ENCODE peak calls at places on chromosomes 13 and 19, in eight cellular contexts. C is neural progenitor cell; I is brain microvascular endothelial cell; W is CD8-positive, alpha-beta T cell; Z is AG04450; N is pancreas; B is IMR-90; A is GM23338. L is an unnamed sample. For H3K27me3, the result is how much of the 10 kb centered on the place peaks cover.

GRCh38 chr13:53249236-53249635 is 220.6 kb downstream of the OLFM4 start:
- DNase-seq in A (peak), B (no peak), W (no peak), I (no peak), Z (no peak), N (no peak), C (no peak), L (no peak)

GRCh38 chr13:21674271-21675009 is 3.6 kb downstream of the FGF9 start:
- DNase-seq in B (no peak), C (peak), N (peak), Z (no peak), W (no peak), I (no peak), A (peak), L (peak)

GRCh38 chr13:98476106-98476505 is 100.8 kb downstream of the STK24 start:
- DNase-seq in C (peak), I (no peak), W (peak), A (peak), B (no peak), N (no peak), Z (no peak), L (no peak)

GRCh38 chr13:41694902-41695301 is 237.6 kb downstream of the RGCC start:
- DNase-seq in N (no peak), W (no peak), I (peak), B (peak), A (no peak), Z (peak), C (no peak), L (peak)

GRCh38 chr13:68099616-68100015 is 869.5 kb upstream of the PCDH9 start:
- DNase-seq in A (no peak), B (peak), N (no peak), W (no peak), I (peak), C (no peak), Z (peak), L (no peak)

GRCh38 chr13:105336706-105337582 is 1198.5 kb downstream of the EFNB2 start:
- DNase-seq in W (no peak), A (no peak), I (peak), Z (no peak), N (no peak), C (no peak), B (peak), L (no peak)

GRCh38 chr19:5124111-5124855 is 155.4 kb downstream of the KDM4B start:
- DNase-seq in W (no peak), Z (no peak), A (no peak), B (no peak), C (no peak), I (no peak), N (no peak), L (no peak)

GRCh38 chr19:16537111-16537510 is 5.1 kb downstream of the CHERP start:
- DNase-seq in Z (no peak), N (no peak), C (no peak), A (no peak), W (no peak), B (no peak), I (no peak), L (no peak)

GRCh38 chr19:34932494-34932893 is 5.8 kb downstream of the ZNF30 start:
- DNase-seq in Z (no peak), I (no peak), N (no peak), B (no peak), A (no peak), C (no peak), W (no peak), L (no peak)

GRCh38 chr19:46970815-46971214 is 48.8 kb upstream of the NPAS1 start:
- DNase-seq in A (no peak), N (no peak), C (no peak), Z (no peak), I (peak), B (peak), W (no peak), L (no peak)

DNA sequence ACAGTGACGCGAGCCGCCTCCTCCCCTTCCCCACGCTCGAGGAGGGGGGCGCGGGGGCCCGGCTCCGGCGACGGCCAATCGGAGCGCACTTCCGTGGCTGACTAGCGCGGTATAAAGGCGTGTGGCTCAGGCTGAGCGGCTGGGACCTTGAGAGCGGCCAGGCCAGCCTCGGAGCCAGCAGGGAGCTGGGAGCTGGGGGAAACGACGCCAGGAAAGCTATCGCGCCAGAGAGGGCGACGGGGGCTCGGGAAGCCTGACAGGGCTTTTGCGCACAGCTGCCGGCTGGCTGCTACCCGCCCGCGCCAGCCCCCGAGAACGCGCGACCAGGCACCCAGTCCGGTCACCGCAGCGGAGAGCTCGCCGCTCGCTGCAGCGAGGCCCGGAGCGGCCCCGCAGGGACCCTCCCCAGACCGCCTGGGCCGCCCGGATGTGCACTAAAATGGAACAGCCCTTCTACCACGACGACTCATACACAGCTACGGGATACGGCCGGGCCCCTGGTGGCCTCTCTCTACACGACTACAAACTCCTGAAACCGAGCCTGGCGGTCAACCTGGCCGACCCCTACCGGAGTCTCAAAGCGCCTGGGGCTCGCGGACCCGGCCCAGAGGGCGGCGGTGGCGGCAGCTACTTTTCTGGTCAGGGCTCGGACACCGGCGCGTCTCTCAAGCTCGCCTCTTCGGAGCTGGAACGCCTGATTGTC is at the start of gene JUNB:
- DNase-seq in I (peak), B (peak), W (peak), A (peak), C (peak), Z (peak), N (peak), L (peak)
- TF ChIP-seq CTCF in I (peak), B (no peak), W (no peak), A (no peak), C (peak), Z (peak), N (no peak), L (no peak)

DNA sequence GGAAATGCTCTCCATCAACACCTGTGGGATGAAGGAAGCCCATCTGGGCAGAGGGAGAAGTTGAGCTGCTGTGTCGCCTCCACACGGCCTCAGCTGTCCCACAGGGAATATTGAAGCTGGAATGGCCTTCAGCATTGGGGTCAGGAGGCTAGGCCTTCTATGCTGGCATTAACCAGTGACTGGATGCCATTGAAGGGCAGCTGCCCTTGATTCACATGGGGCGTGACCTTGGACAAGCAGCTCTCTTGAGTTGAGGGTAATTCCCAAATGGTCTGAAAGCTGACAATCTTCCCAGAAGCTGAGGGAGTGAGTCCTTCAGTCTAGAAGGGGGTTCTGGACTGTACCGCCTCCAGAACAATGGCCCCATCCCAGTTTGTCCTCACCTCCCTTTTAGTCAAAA is 6.7 kb downstream of the BCL3 start:
- DNase-seq in Z (no peak), W (no peak), A (no peak), B (no peak), C (no peak), N (no peak), I (no peak), L (no peak)
- H3K27me3 ChIP-seq in Z (under half), W (under half), A (half or more), B (under half), C (half or more), N (under half), I (under half), L (under half)

GRCh38 chr13:102800145-102801041 is 1.5 kb downstream of the BIVM start:
- DNase-seq in B (peak), C (peak), W (peak), A (peak), I (peak), Z (peak), N (peak), L (peak)
- TF ChIP-seq CTCF in B (peak), C (peak), W (peak), A (peak), I (peak), Z (peak), N (peak), L (peak)

DNA sequence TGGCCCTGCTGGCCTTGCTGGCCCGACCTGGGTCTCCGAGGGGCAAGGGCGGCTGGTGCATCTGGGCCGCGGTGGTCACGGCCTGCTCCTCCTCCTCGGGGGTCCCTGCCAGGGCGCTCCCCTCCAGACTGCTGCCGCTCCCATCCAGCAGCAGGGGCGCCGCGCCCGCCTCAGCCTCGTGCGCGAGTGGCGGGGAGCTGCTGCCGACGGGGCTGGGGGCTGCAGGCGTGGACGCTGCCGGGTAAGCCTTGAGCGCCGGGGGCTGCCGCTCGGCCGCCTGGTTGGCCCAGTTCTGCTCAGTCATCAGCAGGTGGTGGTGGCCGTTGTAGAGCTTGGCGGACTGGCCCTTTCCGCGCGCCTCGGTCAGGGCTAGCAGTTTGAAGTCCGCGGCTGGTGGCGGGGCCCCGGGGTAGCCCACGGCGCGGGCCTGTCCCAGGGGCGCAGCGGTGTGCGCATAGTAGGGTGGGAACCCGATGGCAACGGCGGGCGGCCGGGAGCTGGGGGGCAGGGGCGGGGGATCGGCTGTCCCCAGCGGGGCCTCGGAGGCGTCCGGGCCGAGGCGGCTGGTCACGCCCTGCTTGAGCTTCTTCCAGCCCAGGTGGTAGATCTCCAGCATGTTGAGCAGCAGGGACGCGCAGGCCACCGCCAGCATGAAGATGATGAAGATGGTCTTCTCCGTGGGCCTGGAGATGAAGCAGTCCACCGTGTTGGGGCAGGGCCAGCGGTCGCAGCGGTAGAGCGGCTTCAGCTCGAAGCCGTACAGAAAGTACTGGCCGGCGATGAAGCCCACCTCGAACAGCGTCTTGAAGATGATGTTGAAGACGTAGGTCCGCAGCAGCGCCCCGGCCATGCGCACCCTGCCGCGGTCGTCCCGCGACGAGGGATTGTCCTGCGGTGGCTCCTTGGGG is 18.6 kb downstream of the GJA3 start:
- DNase-seq in Z (no peak), W (no peak), B (no peak), A (peak), I (no peak), N (peak), C (no peak), L (no peak)
- H3K27me3 ChIP-seq in Z (under half), W (under half), B (under half), A (under half), I (under half), N (under half), C (under half), L (half or more)

GRCh38 chr13:108609353-108609752 is 20.1 kb upstream of the MYO16 start:
- DNase-seq in W (no peak), C (peak), A (peak), B (peak), I (no peak), Z (peak), N (no peak), L (no peak)
- TF ChIP-seq CTCF in W (no peak), C (peak), A (peak), B (peak), I (peak), Z (peak), N (no peak), L (peak)

L was measured in transverse colon.